ENCODE peak calls at places on chromosomes 16 and 17, in ten cellular contexts. W is epithelial cell of esophagus, R is right lobe of liver, N is adrenal gland, A is lung, X is suprapubic skin, M is AG04450, G is cardiac muscle cell, E is cardiac fibroblast, C is thoracic aorta. I is an unnamed sample.
A peak's percentile ranks its signal among the peaks of the same experiment; 100 is the strongest.

GRCh38 chr17:46727572-46728348 is 90.7 kb downstream of the WNT3 start:
- DNase-seq in W (peak; percentile 88), R (no peak), N (no peak), A (no peak), X (no peak), M (peak; percentile 45), G (peak; percentile 53), E (peak; percentile 49), C (no peak), I (peak; percentile 52)

GRCh38 chr16:783404-784161 is 4.6 kb downstream of the RPUSD1 start:
- DNase-seq in W (peak; percentile 24), R (no peak), N (peak; percentile 76), A (no peak), X (no peak), M (no peak), G (peak; percentile 30), E (peak; percentile 26), C (no peak), I (no peak)

GRCh38 chr16:81204794-81205680 is 33.5 kb upstream of the BCO1 start:
- DNase-seq in W (peak; percentile 51), R (no peak), N (peak; percentile 70), A (no peak), X (no peak), M (peak; percentile 27), G (peak; percentile 78), E (peak; percentile 80), C (no peak), I (peak; percentile 53)

GRCh38 chr16:83840060-83840617 is 32.4 kb downstream of the HSBP1 start:
- DNase-seq in W (no peak), R (no peak), N (no peak), A (no peak), X (peak; percentile 1), M (no peak), G (no peak), E (no peak), C (no peak), I (no peak)

GRCh38 chr16:79482011-79482410 is 118.5 kb downstream of the MAF start:
- DNase-seq in W (no peak), R (no peak), N (no peak), A (no peak), X (no peak), M (no peak), G (no peak), E (no peak), C (no peak), I (no peak)

GRCh38 chr17:64441772-64442549 is 7.0 kb upstream of the MILR1 start:
- DNase-seq in W (peak; percentile 55), R (peak; percentile 24), N (peak; percentile 34), A (no peak), X (no peak), M (no peak), G (peak; percentile 89), E (peak; percentile 79), C (no peak), I (no peak)

GRCh38 chr16:1762879-1763520 is 8.3 kb downstream of the NME3 start:
- DNase-seq in W (no peak), R (no peak), N (no peak), A (no peak), X (no peak), M (no peak), G (no peak), E (no peak), C (no peak), I (no peak)

GRCh38 chr16:11880047-11880446 is 28.7 kb upstream of the RSL1D1 start:
- DNase-seq in W (peak; percentile 68), R (no peak), N (no peak), A (no peak), X (no peak), M (no peak), G (no peak), E (no peak), C (no peak), I (no peak)

GRCh38 chr16:15435216-15435864 is 952 bp downstream of the BMERB1 start:
- DNase-seq in W (peak; percentile 24), R (peak; percentile 34), N (no peak), A (no peak), X (no peak), M (no peak), G (no peak), E (no peak), C (no peak), I (no peak)

GRCh38 chr17:51435641-51436091 is 175.3 kb downstream of the UTP18 start:
- DNase-seq in W (peak; percentile 21), R (peak; percentile 84), N (peak; percentile 40), A (peak; percentile 59), X (no peak), M (no peak), G (peak; percentile 24), E (peak; percentile 3), C (no peak), I (no peak)

GRCh38 chr16:48499822-48500440 is 110.0 kb downstream of the N4BP1 start:
- DNase-seq in W (peak; percentile 81), R (no peak), N (peak; percentile 67), A (no peak), X (no peak), M (peak; percentile 75), G (peak; percentile 97), E (peak; percentile 98), C (no peak), I (peak; percentile 91)

GRCh38 chr17:80080081-80080480 is 21.3 kb upstream of the GAA start:
- DNase-seq in W (no peak), R (no peak), N (no peak), A (no peak), X (no peak), M (no peak), G (peak; percentile 38), E (peak; percentile 20), C (no peak), I (no peak)

GRCh38 chr17:80081596-80081995 is 19.8 kb upstream of the GAA start:
- DNase-seq in W (no peak), R (no peak), N (no peak), A (no peak), X (no peak), M (no peak), G (no peak), E (no peak), C (no peak), I (no peak)

GRCh38 chr17:80084773-80085172 is 16.6 kb upstream of the GAA start:
- DNase-seq in W (no peak), R (no peak), N (no peak), A (no peak), X (no peak), M (no peak), G (no peak), E (no peak), C (no peak), I (no peak)

GRCh38 chr17:80083136-80083661 is 18.2 kb upstream of the GAA start:
- DNase-seq in W (no peak), R (no peak), N (no peak), A (no peak), X (peak; percentile 63), M (no peak), G (no peak), E (no peak), C (no peak), I (no peak)

GRCh38 chr17:80082403-80083135 is 18.8 kb upstream of the GAA start:
- DNase-seq in W (peak; percentile 75), R (no peak), N (peak; percentile 76), A (peak; percentile 66), X (no peak), M (peak; percentile 51), G (peak; percentile 84), E (peak; percentile 84), C (no peak), I (peak; percentile 64)
- H3K4me3 ChIP-seq in W (no peak overlapping the region), R (no peak overlapping the region), N (no peak overlapping the region), A (no peak overlapping the region), X (peak overlapping the region; percentile 26), M (no peak overlapping the region), G (no peak overlapping the region), E (no peak overlapping the region), C (peak overlapping the region; percentile 31), I (no peak overlapping the region)

DNA sequence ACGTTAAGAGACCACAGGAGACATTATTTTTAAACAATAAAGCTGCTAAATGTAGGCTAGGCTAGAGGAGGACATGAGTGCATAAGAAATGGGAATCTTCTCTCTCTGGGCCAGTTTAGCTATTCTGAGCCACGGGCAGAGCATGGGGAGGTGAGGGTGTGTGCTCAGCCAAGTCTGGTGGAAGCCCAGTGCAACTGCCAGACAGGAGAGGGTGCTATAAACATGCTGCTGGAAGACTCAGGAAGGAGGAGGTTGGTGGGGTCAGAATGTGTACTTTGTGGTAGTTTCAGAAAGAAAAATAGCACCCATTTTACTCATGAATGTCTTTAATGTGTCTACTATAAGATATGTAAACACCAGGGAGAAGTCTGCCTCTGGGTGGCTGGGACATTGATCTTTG is 5.9 kb upstream of the SDK2 start:
- DNase-seq in W (peak; percentile 35), R (no peak), N (no peak), A (peak; percentile 10), X (no peak), M (no peak), G (peak; percentile 10), E (no peak), C (no peak), I (no peak)
- TF ChIP-seq CTCF in W (peak; percentile 37), R (no peak), N (peak; percentile 10), A (no peak), X (no peak), M (no peak), G (peak; percentile 4), E (no peak), C (no peak), I (no peak)

GRCh38 chr17:13599808-13600398 is 1.8 kb downstream of the HS3ST3A1 start:
- DNase-seq in W (no peak), R (no peak), N (no peak), A (no peak), X (no peak), M (no peak), G (no peak), E (no peak), C (no peak), I (no peak)
- H3K4me3 ChIP-seq in W (no peak overlapping the region), R (no peak overlapping the region), N (no peak overlapping the region), A (no peak overlapping the region), X (peak overlapping the region; percentile 56), M (peak overlapping the region; percentile 87), G (peak overlapping the region; percentile 41), E (peak overlapping the region; percentile 76), C (no peak overlapping the region), I (peak overlapping the region; percentile 70)

DNA sequence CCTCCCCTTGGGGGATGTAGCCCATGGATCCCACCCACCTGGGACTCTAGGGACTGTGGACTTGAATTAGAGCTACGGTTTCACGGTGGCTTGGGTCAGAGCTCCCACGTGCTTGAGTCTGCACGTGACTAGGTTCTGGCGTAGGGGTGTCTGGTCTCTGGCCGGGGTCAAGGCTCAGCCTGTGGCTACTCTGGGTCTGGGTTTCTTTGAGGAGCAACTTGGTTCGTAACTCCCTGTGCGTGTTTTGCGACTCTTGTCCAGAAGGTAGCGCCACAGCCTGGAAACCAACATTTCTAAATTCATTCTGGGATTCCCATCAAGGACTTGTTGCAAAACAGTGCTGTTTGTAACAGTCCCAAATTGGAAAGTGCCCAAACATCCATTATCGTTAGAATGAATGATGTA is 462 bp upstream of the GGT6 start:
- DNase-seq in W (no peak), R (no peak), N (peak; percentile 78), A (no peak), X (no peak), M (no peak), G (peak; percentile 71), E (peak; percentile 76), C (no peak), I (no peak)
- TF ChIP-seq CTCF in W (peak; percentile 13), R (no peak), N (peak; percentile 46), A (no peak), X (no peak), M (peak; percentile 10), G (peak; percentile 33), E (no peak), C (no peak), I (no peak)

I was measured in astrocyte of the cerebellum.